ENCODE peak calls at places on chromosomes 1 and 21, in eight cellular contexts. C, Q, L, U, R, P, S and B are unnamed samples.
A peak's percentile ranks its signal among the peaks of the same experiment; 100 is the strongest.

GRCh38 chr1:155070721-155071556 is 7.4 kb downstream of the EFNA4 start:
- DNase-seq in C (peak; percentile 63), Q (peak; percentile 88), L (peak; percentile 92), U (peak; percentile 78), R (peak; percentile 56), P (peak; percentile 71), S (peak; percentile 57), B (peak; percentile 55)

GRCh38 chr21:38990424-38990794 is 184.7 kb downstream of the ETS2 start:
- DNase-seq in C (no peak), Q (no peak), L (no peak), U (no peak), R (no peak), P (no peak), S (no peak), B (no peak)

GRCh38 chr21:38156200-38156599 is 100.6 kb upstream of the KCNJ15 start:
- DNase-seq in C (no peak), Q (no peak), L (no peak), U (no peak), R (peak; percentile 79), P (no peak), S (no peak), B (no peak)

GRCh38 chr1:230768903-230769570 is 21.8 kb downstream of the CAPN9 start:
- DNase-seq in C (no peak), Q (peak; percentile 50), L (no peak), U (peak; percentile 28), R (peak; percentile 65), P (peak; percentile 35), S (no peak), B (no peak)

GRCh38 chr1:26584022-26584485 is 54.5 kb downstream of the RPS6KA1 start:
- DNase-seq in C (no peak), Q (no peak), L (no peak), U (no peak), R (no peak), P (peak; percentile 41), S (no peak), B (no peak)

GRCh38 chr1:156025873-156026272 is 5.1 kb upstream of the SSR2 start:
- DNase-seq in C (no peak), Q (peak; percentile 74), L (no peak), U (peak; percentile 36), R (no peak), P (peak; percentile 35), S (no peak), B (no peak)

GRCh38 chr21:20822559-20823133 is 175.6 kb upstream of the NCAM2 start:
- DNase-seq in C (no peak), Q (no peak), L (no peak), U (no peak), R (no peak), P (peak; percentile 2), S (no peak), B (no peak)

GRCh38 chr1:208781391-208782035 is 537.3 kb upstream of the PLXNA2 start:
- DNase-seq in C (no peak), Q (no peak), L (no peak), U (no peak), R (no peak), P (no peak), S (no peak), B (no peak)

GRCh38 chr21:41564871-41565281 is 56.9 kb upstream of the TMPRSS2 start:
- DNase-seq in C (no peak), Q (peak; percentile 70), L (no peak), U (peak; percentile 63), R (peak; percentile 90), P (peak; percentile 93), S (no peak), B (no peak)

GRCh38 chr1:20149601-20150325 is 10.6 kb downstream of the PLA2G2F start:
- DNase-seq in C (no peak), Q (no peak), L (no peak), U (no peak), R (no peak), P (no peak), S (no peak), B (no peak)

GRCh38 chr1:167517535-167518330 is 596 bp downstream of the CD247 start:
- DNase-seq in C (peak; percentile 81), Q (no peak), L (peak; percentile 76), U (no peak), R (no peak), P (no peak), S (no peak), B (no peak)

GRCh38 chr21:36015096-36015495 is 45.2 kb downstream of the SETD4 start:
- DNase-seq in C (no peak), Q (peak; percentile 46), L (no peak), U (no peak), R (peak; percentile 48), P (peak; percentile 74), S (no peak), B (no peak)

GRCh38 chr1:114043548-114043947 is 64.3 kb downstream of the OLFML3 start:
- DNase-seq in C (no peak), Q (no peak), L (no peak), U (no peak), R (no peak), P (no peak), S (no peak), B (no peak)

GRCh38 chr1:1137256-1138045 is 21.6 kb upstream of the C1orf159 start:
- DNase-seq in C (peak; percentile 51), Q (no peak), L (no peak), U (no peak), R (no peak), P (no peak), S (no peak), B (no peak)

GRCh38 chr1:3903141-3904005 is 3.3 kb upstream of the C1orf174 start:
- DNase-seq in C (no peak), Q (peak; percentile 14), L (no peak), U (no peak), R (peak; percentile 31), P (no peak), S (no peak), B (no peak)

DNA sequence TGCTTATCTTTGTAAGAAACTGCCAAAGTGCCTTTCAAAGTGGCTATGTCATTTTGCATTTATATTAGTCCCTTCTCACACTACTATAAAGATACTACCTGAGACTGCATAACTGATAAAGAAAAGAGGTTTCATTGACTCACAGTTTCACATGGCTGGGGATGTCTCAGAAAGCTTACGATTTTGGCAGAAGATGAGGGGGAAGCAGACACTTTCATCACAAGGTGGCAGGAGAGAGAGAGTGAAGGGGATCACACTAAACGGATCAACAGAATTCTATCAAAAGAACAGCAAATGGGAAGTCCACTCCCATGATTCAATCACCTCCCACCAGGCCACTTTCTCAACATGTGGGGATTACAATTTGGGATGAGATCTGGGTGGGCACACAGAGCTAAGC is 1352.0 kb upstream of the B3GALT2 start:
- DNase-seq in C (no peak), Q (no peak), L (no peak), U (no peak), R (no peak), P (no peak), S (no peak), B (no peak)
- TF ChIP-seq CTCF in C (no peak), Q (no peak), L (no peak), U (no peak), R (no peak), P (no peak), S (no peak), B (no peak)

DNA sequence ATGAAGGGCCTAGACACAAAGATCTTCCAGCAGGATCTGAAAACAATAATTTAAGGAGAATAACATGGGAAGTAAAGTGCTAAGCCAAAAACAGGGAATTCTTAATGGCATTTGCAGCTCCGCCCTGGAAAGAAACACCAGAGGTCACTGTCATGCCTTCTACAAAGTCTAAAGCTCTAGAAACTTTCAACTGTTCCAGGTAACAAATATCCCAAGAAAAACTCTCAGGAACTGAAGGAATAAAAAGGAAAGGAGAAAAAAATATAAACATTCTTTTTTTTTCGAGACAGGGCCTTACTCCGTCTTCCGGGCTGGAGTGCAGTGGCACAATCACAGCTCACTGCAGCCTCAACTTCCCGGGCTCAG is 13.2 kb downstream of the ZC3H12A start:
- DNase-seq in C (no peak), Q (no peak), L (no peak), U (no peak), R (no peak), P (no peak), S (no peak), B (no peak)
- TF ChIP-seq CTCF in C (peak; percentile 57), Q (no peak), L (no peak), U (no peak), R (no peak), P (no peak), S (no peak), B (no peak)

GRCh38 chr1:231983266-231984193 is 356.9 kb downstream of the DISC1 start:
- DNase-seq in C (no peak), Q (no peak), L (no peak), U (no peak), R (no peak), P (no peak), S (no peak), B (no peak)
- TF ChIP-seq CTCF in C (no peak), Q (no peak), L (no peak), U (no peak), R (no peak), P (no peak), S (no peak), B (no peak)

DNA sequence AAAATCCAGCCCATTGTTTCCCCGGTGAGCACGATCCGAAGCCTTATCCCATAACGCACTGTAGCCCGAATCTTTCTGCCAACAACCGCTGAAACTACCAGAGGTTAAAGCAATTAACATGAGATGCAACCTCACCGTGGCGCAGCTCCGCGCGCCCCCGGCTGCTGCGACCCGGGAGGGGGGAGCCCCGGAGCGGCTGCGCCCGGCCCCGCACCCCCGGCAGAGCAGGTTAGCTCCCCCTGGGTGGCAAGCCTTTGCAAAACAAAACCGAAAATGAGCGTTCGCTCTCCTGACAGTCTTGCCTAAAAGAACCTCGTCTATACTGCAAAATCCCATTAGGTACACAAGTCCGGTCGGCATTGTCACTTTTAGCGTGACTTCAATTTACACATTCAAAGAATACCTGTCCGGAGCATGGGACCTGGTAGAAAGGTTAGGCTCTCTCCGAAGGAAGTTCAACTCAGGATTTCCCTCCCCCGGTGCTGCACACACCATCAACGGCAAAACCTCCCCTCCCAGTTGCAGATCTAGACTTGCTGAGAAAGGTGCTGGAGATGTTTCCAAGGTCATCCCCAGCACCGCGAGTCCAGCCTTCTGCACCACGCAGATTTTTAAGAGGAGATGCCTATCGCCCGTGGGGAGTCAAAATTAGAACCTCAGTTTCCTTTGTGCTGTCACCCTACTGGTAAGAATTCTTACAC is 107.5 kb downstream of the ZNF281 start:
- DNase-seq in C (peak; percentile 41), Q (peak; percentile 65), L (peak; percentile 83), U (peak; percentile 41), R (peak; percentile 40), P (peak; percentile 30), S (no peak), B (no peak)
- TF ChIP-seq CTCF in C (no peak), Q (no peak), L (no peak), U (peak; percentile 25), R (peak; percentile 23), P (no peak), S (no peak), B (no peak)